ENCODE peak calls at places on chromosomes 3 and 15, in five cellular contexts. G, I, S, T and N are unnamed samples.
A peak's percentile ranks its signal among the peaks of the same experiment; 100 is the strongest.

GRCh38 chr3:161423911-161424522 is 52.7 kb upstream of the SPTSSB start:
- DNase-seq in I (peak; percentile 10), S (peak; percentile 38), T (peak; percentile 45), G (no peak), N (no peak)

GRCh38 chr3:172313671-172314070 is 134.6 kb downstream of the GHSR start:
- DNase-seq in I (no peak), S (no peak), T (no peak), G (no peak), N (no peak)

GRCh38 chr3:104323226-104323625 is 1043.5 kb upstream of the ALCAM start:
- DNase-seq in I (no peak), T (no peak), G (no peak), S (no peak), N (no peak)

GRCh38 chr3:107796786-107797185 is 274.0 kb downstream of the BBX start:
- DNase-seq in T (peak; percentile 56), I (no peak), S (no peak), G (no peak), N (no peak)

GRCh38 chr15:22919171-22919570 is 61.0 kb downstream of the CYFIP1 start:
- DNase-seq in S (no peak), I (no peak), T (no peak), G (no peak), N (no peak)

GRCh38 chr3:159796744-159797143 is 191.9 kb upstream of the IL12A start:
- DNase-seq in G (no peak), I (no peak), S (no peak), T (peak; percentile 71), N (no peak)

GRCh38 chr3:4494807-4495200 is 1.7 kb downstream of the ITPR1 start:
- DNase-seq in G (no peak), I (no peak), S (peak; percentile 65), T (no peak), N (no peak)

GRCh38 chr3:159762981-159763465 is 225.6 kb upstream of the IL12A start:
- DNase-seq in T (peak; percentile 93), G (peak; percentile 80), S (no peak), I (peak; percentile 63), N (no peak)

GRCh38 chr3:192816274-192816853 is 89.0 kb upstream of the FGF12 start:
- DNase-seq in S (peak; percentile 40), G (no peak), I (no peak), T (peak; percentile 73), N (no peak)

GRCh38 chr15:40252438-40253178 is 13.7 kb downstream of the PAK6 start:
- DNase-seq in G (no peak), S (no peak), T (no peak), I (no peak), N (no peak)

GRCh38 chr3:72907851-72908620 is 20.2 kb downstream of the GXYLT2 start:
- DNase-seq in T (peak; percentile 59), G (peak; percentile 80), S (no peak), I (no peak), N (peak; percentile 85)

GRCh38 chr3:58013099-58013498 is 4.9 kb downstream of the FLNB start:
- DNase-seq in I (no peak), G (no peak), S (no peak), T (no peak), N (no peak)

GRCh38 chr3:119175869-119176756 is 2.7 kb downstream of the UPK1B start:
- DNase-seq in S (no peak), T (no peak), I (no peak), G (no peak), N (no peak)

GRCh38 chr3:123385072-123385471 is 63.8 kb downstream of the ADCY5 start:
- DNase-seq in G (peak; percentile 53), T (no peak), S (no peak), I (no peak), N (no peak)

GRCh38 chr3:172323894-172324590 is 124.2 kb downstream of the GHSR start:
- DNase-seq in T (no peak), I (no peak), G (peak; percentile 38), S (no peak), N (no peak)

GRCh38 chr3:182117583-182117982 is 405.9 kb downstream of the SOX2 start:
- DNase-seq in G (no peak), T (no peak), I (no peak), S (no peak), N (no peak)

GRCh38 chr3:9965200-9965875 is 13.1 kb upstream of the PRRT3 start:
- DNase-seq in S (no peak), T (no peak), I (no peak), G (no peak), N (no peak)

GRCh38 chr3:71168961-71169411 is 414.5 kb downstream of the FOXP1 start:
- DNase-seq in I (no peak), T (no peak), S (no peak), G (no peak), N (no peak)

GRCh38 chr15:101451192-101451799 is 38.2 kb downstream of the PCSK6 start:
- DNase-seq in I (no peak), S (no peak), T (no peak), G (peak; percentile 54), N (peak; percentile 68)

GRCh38 chr3:178420033-178420432 is 116.2 kb upstream of the KCNMB2 start:
- DNase-seq in T (no peak), S (no peak), G (no peak), I (no peak), N (no peak)

GRCh38 chr15:27771892-27772291 is 327.2 kb downstream of the OCA2 start:
- DNase-seq in G (no peak), S (no peak), I (no peak), T (no peak), N (no peak)

GRCh38 chr15:80804970-80805495 is 25.9 kb downstream of the CEMIP start:
- DNase-seq in S (no peak), I (no peak), G (no peak), T (no peak), N (no peak)